ENCODE peak calls at places on chromosomes 11 and 22, in four cellular contexts. C is K562, D is HCT116, I is HepG2. A is an unnamed sample.

GRCh38 chr11:110337570-110338193 is 41.3 kb upstream of the RDX start:
- DNase-seq in C (no peak), D (peak), I (no peak), A (no peak)

GRCh38 chr22:44301039-44301438 is 11.7 kb downstream of the SHISAL1 start:
- DNase-seq in C (no peak), D (no peak), I (no peak), A (no peak)

GRCh38 chr11:131762346-131763110 is 392.1 kb downstream of the NTM start:
- DNase-seq in C (no peak), D (no peak), I (no peak), A (no peak)

GRCh38 chr11:10742460-10743208 is 8.4 kb upstream of the CTR9 start:
- DNase-seq in C (peak), D (no peak), I (no peak), A (peak)

GRCh38 chr22:47294222-47294532 is 531.7 kb downstream of the TBC1D22A start:
- DNase-seq in C (no peak), D (no peak), I (no peak), A (no peak)

GRCh38 chr11:3631331-3631730 is 10.5 kb downstream of the ART5 start:
- DNase-seq in C (no peak), D (no peak), I (no peak), A (peak)

GRCh38 chr22:42796081-42796480 is 61.0 kb downstream of the ARFGAP3 start:
- DNase-seq in C (no peak), D (no peak), I (no peak), A (no peak)

GRCh38 chr11:109795234-109795633 is 298.0 kb upstream of the ZC3H12C start:
- DNase-seq in C (no peak), D (no peak), I (no peak), A (no peak)

GRCh38 chr11:17552392-17553248 is 5.6 kb downstream of the OTOG start:
- DNase-seq in C (no peak), D (no peak), I (no peak), A (no peak)

GRCh38 chr22:33513388-33514336 is 406.6 kb downstream of the LARGE1 start:
- DNase-seq in C (no peak), D (no peak), I (peak), A (no peak)

GRCh38 chr11:92642146-92642919 is 327.1 kb upstream of the MTNR1B start:
- DNase-seq in C (no peak), D (no peak), I (no peak), A (no peak)

GRCh38 chr22:28239941-28240340 is 320.9 kb upstream of the PITPNB start:
- DNase-seq in C (no peak), D (no peak), I (no peak), A (no peak)

GRCh38 chr22:28232231-28232630 is 313.2 kb upstream of the PITPNB start:
- DNase-seq in C (no peak), D (no peak), I (no peak), A (no peak)

GRCh38 chr22:28241637-28242290 is 322.7 kb upstream of the PITPNB start:
- DNase-seq in C (peak), D (no peak), I (no peak), A (no peak)

GRCh38 chr22:28237783-28238182 is 318.7 kb upstream of the PITPNB start:
- DNase-seq in C (no peak), D (no peak), I (no peak), A (no peak)

DNA sequence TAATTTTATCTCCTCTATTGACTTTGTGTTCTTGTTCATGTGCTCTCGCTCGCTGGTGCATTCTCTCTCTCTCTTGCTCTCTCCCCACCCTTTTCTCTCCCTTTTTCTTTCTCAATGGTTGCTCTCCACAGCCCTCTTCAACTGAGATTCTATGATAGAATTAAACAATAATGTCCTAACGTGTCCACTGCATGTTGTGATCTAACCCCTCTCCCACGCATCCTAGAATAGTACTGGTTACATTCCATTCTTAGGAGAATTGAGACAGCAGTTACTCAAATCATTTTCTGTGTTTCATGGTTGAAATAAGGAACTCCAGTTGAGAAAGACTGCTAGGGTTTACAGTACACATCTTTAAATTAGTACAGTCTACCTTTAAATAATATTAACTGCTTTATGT is 318.0 kb upstream of the PITPNB start:
- DNase-seq in C (no peak), D (no peak), I (no peak), A (no peak)
- H3K4me3 ChIP-seq in C (no peak), D (no peak), I (no peak), A (no peak)

GRCh38 chr11:35302388-35302787 is 117.0 kb downstream of the SLC1A2 start:
- DNase-seq in C (no peak), D (no peak), I (no peak), A (no peak)

GRCh38 chr11:35305670-35306382 is 113.5 kb downstream of the SLC1A2 start:
- DNase-seq in C (peak), D (peak), I (peak), A (no peak)

GRCh38 chr11:35304900-35305299 is 114.5 kb downstream of the SLC1A2 start:
- DNase-seq in C (no peak), D (no peak), I (no peak), A (no peak)

GRCh38 chr11:35303596-35304392 is 115.6 kb downstream of the SLC1A2 start:
- DNase-seq in C (no peak), D (no peak), I (peak), A (no peak)

GRCh38 chr11:35304393-35304790 is 115.0 kb downstream of the SLC1A2 start:
- DNase-seq in C (no peak), D (no peak), I (peak), A (no peak)
- TF ChIP-seq TCF7L2 in C (no peak), D (no peak), I (no peak), A (no peak)

DNA sequence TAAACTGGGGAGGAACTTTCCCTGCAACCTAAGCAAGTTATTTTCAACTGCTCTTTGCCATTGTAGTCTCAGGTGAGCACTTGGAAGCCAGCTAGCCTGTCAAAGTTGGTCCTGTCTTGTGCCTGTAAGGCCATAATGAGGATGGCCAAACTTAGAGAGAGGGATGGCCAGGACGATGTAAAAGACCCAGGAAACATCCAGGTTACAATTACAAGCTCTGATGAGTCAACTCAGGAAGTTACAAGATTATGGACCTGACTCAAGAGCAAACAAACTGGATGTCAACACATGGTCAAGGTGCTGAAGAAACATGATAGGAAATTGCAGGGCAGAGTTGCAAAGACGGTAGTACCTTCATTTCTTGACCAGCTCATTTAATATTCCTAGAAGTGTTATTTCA is 1.6 kb downstream of the GTPBP1 start:
- DNase-seq in C (peak), D (no peak), I (peak), A (peak)
- H3K27ac ChIP-seq in C (peak), D (no peak), I (peak), A (peak)

GRCh38 chr11:69873166-69874077 is 54.2 kb upstream of the FGF3 start:
- DNase-seq in C (no peak), D (no peak), I (no peak), A (no peak)

GRCh38 chr11:69876013-69876412 is 56.8 kb upstream of the FGF3 start:
- DNase-seq in C (no peak), D (no peak), I (no peak), A (no peak)

GRCh38 chr11:69877235-69877634 is 58.0 kb upstream of the FGF3 start:
- DNase-seq in C (no peak), D (no peak), I (no peak), A (no peak)

GRCh38 chr11:69874178-69874983 is 55.2 kb upstream of the FGF3 start:
- DNase-seq in C (no peak), D (no peak), I (no peak), A (no peak)

GRCh38 chr11:69874984-69875673 is 55.9 kb upstream of the FGF3 start:
- DNase-seq in C (no peak), D (no peak), I (no peak), A (no peak)
- H3K4me3 ChIP-seq in C (no peak), D (no peak), I (no peak), A (no peak)

GRCh38 chr11:72349616-72350218 is 84.6 kb downstream of the CLPB start:
- DNase-seq in C (peak), D (no peak), I (no peak), A (no peak)

GRCh38 chr11:72350752-72351151 is 83.6 kb downstream of the CLPB start:
- DNase-seq in C (no peak), D (no peak), I (no peak), A (no peak)

GRCh38 chr11:72354356-72355115 is 79.8 kb downstream of the CLPB start:
- DNase-seq in C (no peak), D (no peak), I (no peak), A (no peak)

GRCh38 chr11:72353861-72354260 is 80.5 kb downstream of the CLPB start:
- DNase-seq in C (no peak), D (no peak), I (peak), A (no peak)

DNA sequence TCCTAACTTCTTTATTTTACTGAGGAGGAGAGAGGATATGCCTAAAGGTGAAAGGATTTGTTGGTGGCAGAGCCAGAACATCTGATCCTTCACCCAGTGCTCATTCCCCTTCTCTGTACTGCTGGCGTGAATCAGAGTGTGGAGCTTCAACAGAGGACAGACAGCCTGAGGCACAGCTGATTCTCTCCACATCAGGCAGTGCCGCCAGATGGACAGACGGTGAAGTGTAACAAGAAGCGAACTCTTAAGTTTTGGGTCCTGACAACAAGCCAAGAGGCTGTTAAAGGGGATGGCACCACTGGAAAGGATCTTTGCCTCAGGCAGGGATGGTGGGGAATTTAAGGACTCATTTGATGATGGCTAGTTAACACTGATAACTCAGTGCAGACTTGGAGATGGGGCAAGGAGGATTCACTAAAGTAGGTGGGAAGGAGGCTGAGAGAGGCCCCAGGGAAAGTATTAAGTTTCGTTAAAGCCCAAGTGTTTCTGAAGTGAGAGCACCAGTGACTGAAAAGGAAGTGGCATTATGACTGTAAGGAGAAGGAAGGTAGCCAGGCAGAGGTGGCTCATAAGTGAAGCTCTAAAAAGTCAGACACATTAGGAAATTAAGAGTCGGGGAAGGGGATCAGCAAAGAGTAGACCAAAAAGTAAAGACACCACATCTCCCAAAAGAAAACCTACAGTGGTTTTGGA is 81.3 kb downstream of the CLPB start:
- DNase-seq in C (peak), D (no peak), I (no peak), A (no peak)
- TF ChIP-seq TCF7L2 in C (no peak), D (no peak), I (no peak), A (no peak)

DNA sequence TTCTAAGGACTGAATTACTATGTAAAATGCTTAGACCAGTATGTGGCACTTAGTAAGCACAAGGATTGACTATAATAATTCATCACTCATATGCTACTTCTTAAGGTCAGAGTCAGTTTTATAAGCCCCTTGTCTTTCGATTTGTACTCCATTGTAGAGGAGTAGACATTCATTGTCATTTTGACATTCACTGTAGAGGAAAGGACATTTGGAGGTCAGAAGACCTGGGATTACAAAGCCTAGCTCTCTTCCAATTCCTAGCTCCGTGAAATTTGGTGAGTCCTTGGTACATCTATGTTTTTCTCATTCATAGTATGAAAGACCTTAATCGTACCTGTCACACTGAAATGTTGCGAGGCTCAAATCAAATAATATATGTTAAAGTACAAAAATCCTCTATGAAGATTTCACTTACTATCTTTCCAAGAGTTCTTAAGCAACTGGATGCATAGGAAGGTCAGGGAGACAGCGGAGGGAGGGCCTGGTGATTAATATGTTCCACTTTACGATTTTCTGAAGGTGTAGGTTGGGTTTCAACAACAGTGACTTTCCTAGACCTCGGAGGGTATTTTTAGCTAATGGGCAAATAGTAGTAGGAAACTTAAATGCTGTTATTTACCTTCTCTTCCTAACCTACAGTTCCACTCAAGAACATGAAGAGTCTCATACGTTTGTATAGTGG is 1.4 kb upstream of the EMSY start:
- DNase-seq in C (peak), D (no peak), I (no peak), A (no peak)
- H3K27ac ChIP-seq in C (peak), D (peak), I (peak), A (peak)

GRCh38 chr11:117462183-117462574 is 134.5 kb downstream of the CEP164 start:
- DNase-seq in C (no peak), D (no peak), I (no peak), A (no peak)
- H3K4me3 ChIP-seq in C (no peak), D (no peak), I (no peak), A (no peak)

GRCh38 chr11:76493626-76494539 is 49.1 kb downstream of the EMSY start:
- DNase-seq in C (no peak), D (no peak), I (no peak), A (no peak)
- TF ChIP-seq TCF7L2 in C (no peak), D (no peak), I (no peak), A (no peak)

GRCh38 chr22:35904332-35904692 is 124.3 kb downstream of the RBFOX2 start:
- DNase-seq in C (no peak), D (no peak), I (no peak), A (no peak)
- H3K27ac ChIP-seq in C (no peak), D (no peak), I (no peak), A (no peak)

DNA sequence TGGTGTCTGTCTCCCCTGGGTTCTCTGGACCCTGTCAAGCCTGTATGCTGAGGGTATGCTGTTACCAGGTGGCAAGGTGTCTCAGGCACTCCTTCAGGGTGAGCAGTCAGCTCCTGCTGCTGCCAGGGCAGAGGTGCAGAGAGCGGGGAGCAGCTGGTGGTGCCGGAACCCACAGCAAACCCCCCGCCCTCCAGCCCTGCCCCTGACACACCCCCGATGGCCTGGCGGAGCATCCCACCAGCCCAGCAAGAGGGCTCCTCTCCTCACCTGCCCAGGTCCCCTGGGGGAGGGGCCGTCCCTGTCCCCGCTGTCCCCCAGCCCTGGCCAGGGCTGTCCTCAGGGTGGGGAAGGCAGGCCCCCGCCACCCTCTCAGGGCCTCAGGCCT is 12.0 kb upstream of the PIM3 start:
- DNase-seq in C (no peak), D (no peak), I (no peak), A (no peak)
- H3K4me3 ChIP-seq in C (no peak), D (no peak), I (peak), A (no peak)

A was measured in Panc1.